ENCODE peak calls at places on chromosomes 3 and 15, in seven cellular contexts. K, J, U, W, O, G and Y are unnamed samples. For H3K9me2, the result is how much of the 10 kb centered on the place peaks cover.

GRCh38 chr15:68983821-68984517 is 30.5 kb upstream of the NOX5 start:
- DNase-seq in K (no peak), J (no peak), U (no peak), W (no peak), O (peak), G (no peak), Y (no peak)

GRCh38 chr3:107994954-107995715 is 95.7 kb downstream of the CD47 start:
- DNase-seq in K (no peak), J (peak), U (no peak), W (no peak), O (no peak), G (no peak), Y (no peak)

GRCh38 chr3:56251343-56251945 is 216.8 kb downstream of the ERC2 start:
- DNase-seq in K (peak), J (peak), U (peak), W (no peak), O (peak), G (peak), Y (peak)

GRCh38 chr15:72934006-72934405 is 118.3 kb upstream of the NEO1 start:
- DNase-seq in K (no peak), J (no peak), U (no peak), W (no peak), O (no peak), G (no peak), Y (peak)

GRCh38 chr3:72488736-72489030 is 359.6 kb downstream of the SHQ1 start:
- DNase-seq in K (no peak), J (peak), U (no peak), W (no peak), O (no peak), G (no peak), Y (peak)

GRCh38 chr3:57227930-57228733 is 603 bp downstream of the APPL1 start:
- DNase-seq in K (peak), J (peak), U (peak), W (no peak), O (peak), G (peak), Y (peak)

GRCh38 chr3:14200841-14201240 is 22.2 kb downstream of the LSM3 start:
- DNase-seq in K (no peak), J (no peak), U (no peak), W (no peak), O (no peak), G (no peak), Y (no peak)

GRCh38 chr3:145383416-145383815 is 777.6 kb downstream of the PLOD2 start:
- DNase-seq in K (no peak), J (no peak), U (no peak), W (no peak), O (no peak), G (peak), Y (no peak)

GRCh38 chr3:141367038-141367730 is 1.1 kb upstream of the ZBTB38 start:
- DNase-seq in K (no peak), J (peak), U (no peak), W (peak), O (peak), G (no peak), Y (peak)

GRCh38 chr3:10982782-10983181 is 9.8 kb upstream of the SLC6A1 start:
- DNase-seq in K (no peak), J (peak), U (no peak), W (peak), O (peak), G (no peak), Y (no peak)

GRCh38 chr3:23264413-23264812 is 61.3 kb downstream of the UBE2E2 start:
- DNase-seq in K (peak), J (peak), U (no peak), W (no peak), O (no peak), G (no peak), Y (peak)

GRCh38 chr15:88684345-88684744 is 45.5 kb downstream of the ISG20 start:
- DNase-seq in K (no peak), J (no peak), U (no peak), W (no peak), O (no peak), G (no peak), Y (no peak)

GRCh38 chr15:100350434-100351226 is 8.9 kb upstream of the ADAMTS17 start:
- DNase-seq in K (no peak), J (peak), U (no peak), W (peak), O (peak), G (no peak), Y (peak)
- H3K27ac ChIP-seq in K (no peak), J (peak), U (no peak), W (peak), O (peak), G (no peak), Y (peak)

DNA sequence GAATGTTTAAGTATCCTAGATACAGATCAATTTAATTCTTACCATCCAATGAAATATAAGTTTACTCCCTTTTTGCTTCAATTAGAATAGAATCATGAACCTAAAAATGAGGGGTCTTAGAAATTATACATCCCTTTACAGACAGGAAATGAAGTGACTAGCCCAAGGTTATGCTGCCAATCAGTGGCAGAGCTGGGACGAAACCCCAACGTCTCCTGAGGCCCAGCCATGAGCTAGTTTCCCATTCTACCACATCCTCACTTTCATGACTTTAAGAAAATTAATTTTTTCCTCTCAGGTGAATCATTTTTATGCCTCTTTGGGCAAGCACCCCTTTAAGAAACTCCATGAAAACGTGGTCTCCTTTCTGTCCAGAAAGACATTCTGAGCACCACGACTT is 11.2 kb downstream of the LRIG1 start:
- DNase-seq in K (no peak), J (no peak), U (no peak), W (no peak), O (no peak), G (no peak), Y (no peak)
- H3K4me2 ChIP-seq in K (peak), J (no peak), U (no peak), W (no peak), O (no peak), G (peak), Y (no peak)

GRCh38 chr15:58342508-58342907 is 89.3 kb upstream of the LIPC start:
- DNase-seq in K (no peak), J (no peak), U (no peak), W (no peak), O (no peak), G (no peak), Y (no peak)
- H3K9me2 ChIP-seq in K (under half), J (under half), U (under half), W (under half), O (under half), G (under half), Y (under half)

DNA sequence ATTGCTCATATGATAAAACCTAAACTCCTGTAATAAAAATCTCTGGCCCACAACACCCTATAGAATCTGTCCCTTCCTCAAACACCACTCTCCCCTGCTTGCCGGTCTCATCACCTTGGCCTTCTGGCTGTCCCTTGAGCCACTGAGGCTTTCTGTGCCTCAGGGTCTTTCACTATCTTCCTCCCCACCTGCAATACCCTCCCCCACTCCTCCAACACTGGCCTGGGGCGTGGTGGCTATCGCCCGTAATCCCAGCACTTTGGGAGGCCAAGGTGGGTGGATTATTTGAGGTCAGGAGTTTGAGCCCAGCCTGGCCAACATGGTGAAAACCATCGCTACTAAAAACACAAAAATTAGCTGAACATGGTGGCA is 3.3 kb upstream of the CSK start:
- DNase-seq in K (peak), J (no peak), U (no peak), W (no peak), O (no peak), G (no peak), Y (no peak)
- H3K27ac ChIP-seq in K (peak), J (no peak), U (no peak), W (no peak), O (no peak), G (no peak), Y (no peak)

GRCh38 chr3:119585867-119586570 is 6.7 kb downstream of the ADPRH start:
- DNase-seq in K (no peak), J (peak), U (no peak), W (no peak), O (no peak), G (no peak), Y (peak)
- H3K4me2 ChIP-seq in K (no peak), J (no peak), U (no peak), W (no peak), O (no peak), G (no peak), Y (no peak)

DNA sequence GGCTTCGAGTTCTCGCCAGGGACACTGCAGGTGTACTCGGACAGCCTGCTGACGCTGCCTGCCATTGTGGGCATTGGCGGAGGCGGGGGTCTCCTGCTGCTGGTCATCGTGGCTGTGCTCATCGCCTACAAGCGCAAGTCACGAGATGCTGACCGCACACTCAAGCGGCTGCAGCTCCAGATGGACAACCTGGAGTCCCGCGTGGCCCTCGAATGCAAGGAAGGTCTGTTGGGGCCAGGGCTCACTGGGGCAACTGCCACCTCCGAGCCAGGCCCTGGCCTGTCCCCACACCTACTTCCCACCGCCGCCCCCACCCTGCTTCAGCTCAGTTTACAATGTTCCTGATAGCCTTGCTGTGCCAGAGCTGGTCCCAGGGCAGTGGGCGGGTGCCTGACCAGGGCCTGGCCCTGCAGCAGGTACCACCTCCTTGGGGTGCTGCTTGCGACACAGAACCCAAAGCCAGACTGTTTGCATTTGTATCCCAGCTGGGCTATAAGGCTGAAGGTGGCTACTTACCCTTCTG is 35.5 kb downstream of the PLXNA1 start:
- DNase-seq in K (no peak), J (no peak), U (no peak), W (no peak), O (no peak), G (no peak), Y (no peak)
- H3K9me2 ChIP-seq in K (under half), J (under half), U (under half), W (under half), O (under half), G (under half), Y (under half)

GRCh38 chr3:114900908-114901307 is 246.2 kb downstream of the ZBTB20 start:
- DNase-seq in K (no peak), J (no peak), U (no peak), W (no peak), O (no peak), G (no peak), Y (peak)
- H3K27ac ChIP-seq in K (no peak), J (no peak), U (no peak), W (no peak), O (peak), G (no peak), Y (peak)

DNA sequence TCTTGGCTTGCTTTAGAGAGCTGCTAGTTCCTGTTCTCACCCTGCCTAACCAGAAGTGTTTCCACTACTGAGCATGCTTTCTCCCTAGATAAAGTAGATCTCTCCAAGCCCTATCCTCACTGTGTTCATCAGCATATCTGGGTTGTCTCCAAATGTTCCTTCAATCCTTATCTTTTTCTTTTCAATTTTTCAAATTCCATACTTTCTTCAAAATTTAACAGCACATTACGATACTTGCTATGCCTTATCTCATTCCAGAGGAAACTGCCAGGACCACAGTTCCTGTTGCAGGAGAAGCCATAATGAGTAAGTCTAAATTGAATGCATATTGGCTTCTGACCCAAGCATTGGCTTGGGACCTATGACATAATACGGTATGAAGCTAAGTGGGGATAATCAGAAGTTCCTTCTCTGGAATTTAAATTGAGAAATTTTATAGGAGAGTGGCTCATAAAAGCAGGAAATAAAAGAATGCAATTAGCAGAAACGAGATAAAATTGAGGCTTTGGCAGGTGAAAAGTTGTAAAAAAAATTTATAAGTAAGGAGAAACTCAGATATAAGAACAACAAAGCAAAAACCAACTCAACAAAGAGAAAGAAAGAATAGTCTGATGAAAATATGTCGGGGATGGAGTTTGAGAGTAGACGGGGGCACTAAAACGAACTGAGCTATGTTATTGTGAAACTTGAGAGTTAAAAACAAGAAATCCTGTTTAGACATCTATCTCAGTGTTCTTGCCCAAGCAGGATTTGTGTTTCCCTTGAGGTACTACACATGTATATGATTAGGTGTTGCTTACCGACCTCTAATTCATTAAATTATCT is 631.7 kb upstream of the CCDC54 start:
- DNase-seq in K (no peak), J (no peak), U (no peak), W (no peak), O (no peak), G (no peak), Y (no peak)
- H3K4me2 ChIP-seq in K (no peak), J (no peak), U (peak), W (no peak), O (no peak), G (no peak), Y (no peak)

GRCh38 chr3:8579943-8580342 is 64.7 kb downstream of the SSUH2 start:
- DNase-seq in K (no peak), J (no peak), U (no peak), W (no peak), O (no peak), G (no peak), Y (no peak)
- H3K9me2 ChIP-seq in K (under half), J (under half), U (under half), W (under half), O (under half), G (under half), Y (under half)

DNA sequence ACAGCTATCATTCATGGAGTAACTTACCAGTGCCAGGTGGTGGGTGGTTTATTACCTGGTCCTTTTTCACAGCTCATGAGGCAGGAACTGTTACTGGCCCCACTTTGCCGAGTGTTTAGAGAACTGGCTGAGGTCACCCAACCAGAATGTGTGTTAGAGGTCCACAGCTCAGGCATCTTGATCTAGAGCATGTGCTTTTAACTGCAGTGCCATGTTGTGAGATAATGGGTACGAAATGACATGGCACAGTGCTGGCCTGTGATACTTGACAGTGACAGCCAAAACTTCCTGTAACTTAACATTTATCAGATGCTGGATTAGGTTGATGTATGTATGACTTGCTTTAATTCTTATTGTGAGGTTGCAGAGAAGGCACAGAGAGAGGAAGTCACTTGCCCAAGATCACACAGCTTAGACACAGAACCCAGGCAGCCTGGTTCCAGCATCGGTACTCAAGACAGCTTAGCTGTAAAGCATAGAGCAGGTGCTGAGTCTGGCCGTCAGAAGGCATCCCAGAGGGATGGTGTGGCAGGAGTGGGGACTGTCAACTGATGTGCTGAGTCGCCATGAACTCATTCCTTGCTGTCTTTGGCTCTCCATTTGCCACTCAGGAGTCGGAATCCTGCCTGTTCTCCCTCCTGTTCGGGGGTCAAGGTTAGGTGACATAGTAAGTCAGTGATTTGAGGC is 9.6 kb downstream of the MCM2 start:
- DNase-seq in K (no peak), J (no peak), U (no peak), W (no peak), O (no peak), G (no peak), Y (no peak)
- H3K27ac ChIP-seq in K (no peak), J (no peak), U (no peak), W (no peak), O (no peak), G (no peak), Y (no peak)